ENCODE peak calls at places on chromosomes 3 and 15, in eight cellular contexts. One of them, this sample, is unnamed.

GRCh38 chr3:58055309-58055708 is 47.1 kb downstream of the FLNB start:
- DNase-seq in A549: no peak
- DNase-seq in HepG2: no peak
- DNase-seq in heart left ventricle: no peak
- DNase-seq in right lobe of liver: no peak
- DNase-seq in upper lobe of left lung: no peak
- DNase-seq in Peyer's patch: no peak
- DNase-seq in breast epithelium: no peak
- DNase-seq in this sample: no peak

GRCh38 chr3:61956236-61956635 is 394.9 kb downstream of the PTPRG start:
- DNase-seq in right lobe of liver: no peak
- DNase-seq in HepG2: no peak
- DNase-seq in A549: no peak
- DNase-seq in Peyer's patch: no peak
- DNase-seq in heart left ventricle: no peak
- DNase-seq in upper lobe of left lung: no peak
- DNase-seq in breast epithelium: no peak
- DNase-seq in this sample: no peak

GRCh38 chr3:17935217-17935616 is 192.8 kb upstream of the TBC1D5 start:
- DNase-seq in heart left ventricle: no peak
- DNase-seq in breast epithelium: no peak
- DNase-seq in right lobe of liver: no peak
- DNase-seq in HepG2: no peak
- DNase-seq in Peyer's patch: no peak
- DNase-seq in upper lobe of left lung: no peak
- DNase-seq in A549: no peak
- DNase-seq in this sample: no peak

GRCh38 chr15:25597576-25597975 is 158.8 kb upstream of the UBE3A start:
- DNase-seq in breast epithelium: no peak
- DNase-seq in A549: no peak
- DNase-seq in upper lobe of left lung: no peak
- DNase-seq in right lobe of liver: no peak
- DNase-seq in heart left ventricle: no peak
- DNase-seq in Peyer's patch: no peak
- DNase-seq in HepG2: no peak
- DNase-seq in this sample: no peak

GRCh38 chr3:41138601-41139000 is 60.7 kb upstream of the CTNNB1 start:
- DNase-seq in A549: no peak
- DNase-seq in HepG2: no peak
- DNase-seq in upper lobe of left lung: no peak
- DNase-seq in Peyer's patch: no peak
- DNase-seq in breast epithelium: no peak
- DNase-seq in heart left ventricle: no peak
- DNase-seq in right lobe of liver: no peak
- DNase-seq in this sample: no peak

GRCh38 chr15:31352283-31352880 is 25.7 kb downstream of the KLF13 start:
- DNase-seq in right lobe of liver: peak; percentile 65
- DNase-seq in breast epithelium: no peak
- DNase-seq in heart left ventricle: peak; percentile 82
- DNase-seq in Peyer's patch: peak; percentile 73
- DNase-seq in A549: no peak
- DNase-seq in HepG2: no peak
- DNase-seq in upper lobe of left lung: no peak
- DNase-seq in this sample: no peak

GRCh38 chr3:156161172-156161571 is 40.8 kb downstream of the KCNAB1 start:
- DNase-seq in breast epithelium: no peak
- DNase-seq in A549: no peak
- DNase-seq in upper lobe of left lung: no peak
- DNase-seq in heart left ventricle: no peak
- DNase-seq in Peyer's patch: no peak
- DNase-seq in HepG2: no peak
- DNase-seq in right lobe of liver: no peak
- DNase-seq in this sample: no peak

GRCh38 chr3:126523745-126524428 is at the start of gene CHST13:
- DNase-seq in heart left ventricle: peak; percentile 78
- DNase-seq in Peyer's patch: peak; percentile 79
- DNase-seq in HepG2: peak; percentile 87
- DNase-seq in A549: peak; percentile 35
- DNase-seq in right lobe of liver: peak; percentile 85
- DNase-seq in upper lobe of left lung: peak; percentile 92
- DNase-seq in breast epithelium: no peak
- DNase-seq in this sample: no peak

GRCh38 chr3:65277788-65278187 is 590.0 kb upstream of the ADAMTS9 start:
- DNase-seq in HepG2: no peak
- DNase-seq in A549: no peak
- DNase-seq in heart left ventricle: no peak
- DNase-seq in breast epithelium: no peak
- DNase-seq in upper lobe of left lung: no peak
- DNase-seq in Peyer's patch: no peak
- DNase-seq in right lobe of liver: no peak
- DNase-seq in this sample: no peak

GRCh38 chr15:67149859-67150824 is 84.7 kb downstream of the SMAD3 start:
- DNase-seq in breast epithelium: no peak
- DNase-seq in right lobe of liver: peak; percentile 79
- DNase-seq in heart left ventricle: peak; percentile 74
- DNase-seq in A549: peak; percentile 97
- DNase-seq in Peyer's patch: peak; percentile 79
- DNase-seq in HepG2: peak; percentile 94
- DNase-seq in upper lobe of left lung: no peak
- DNase-seq in this sample: peak; percentile 57
- TF ChIP-seq POLR2A in breast epithelium: no peak
- TF ChIP-seq POLR2A in right lobe of liver: peak; percentile 12
- TF ChIP-seq POLR2A in heart left ventricle: no peak
- TF ChIP-seq POLR2A in A549: no peak
- TF ChIP-seq POLR2A in Peyer's patch: no peak
- TF ChIP-seq POLR2A in HepG2: no peak
- TF ChIP-seq POLR2A in upper lobe of left lung: no peak
- TF ChIP-seq POLR2A in this sample: no peak

DNA sequence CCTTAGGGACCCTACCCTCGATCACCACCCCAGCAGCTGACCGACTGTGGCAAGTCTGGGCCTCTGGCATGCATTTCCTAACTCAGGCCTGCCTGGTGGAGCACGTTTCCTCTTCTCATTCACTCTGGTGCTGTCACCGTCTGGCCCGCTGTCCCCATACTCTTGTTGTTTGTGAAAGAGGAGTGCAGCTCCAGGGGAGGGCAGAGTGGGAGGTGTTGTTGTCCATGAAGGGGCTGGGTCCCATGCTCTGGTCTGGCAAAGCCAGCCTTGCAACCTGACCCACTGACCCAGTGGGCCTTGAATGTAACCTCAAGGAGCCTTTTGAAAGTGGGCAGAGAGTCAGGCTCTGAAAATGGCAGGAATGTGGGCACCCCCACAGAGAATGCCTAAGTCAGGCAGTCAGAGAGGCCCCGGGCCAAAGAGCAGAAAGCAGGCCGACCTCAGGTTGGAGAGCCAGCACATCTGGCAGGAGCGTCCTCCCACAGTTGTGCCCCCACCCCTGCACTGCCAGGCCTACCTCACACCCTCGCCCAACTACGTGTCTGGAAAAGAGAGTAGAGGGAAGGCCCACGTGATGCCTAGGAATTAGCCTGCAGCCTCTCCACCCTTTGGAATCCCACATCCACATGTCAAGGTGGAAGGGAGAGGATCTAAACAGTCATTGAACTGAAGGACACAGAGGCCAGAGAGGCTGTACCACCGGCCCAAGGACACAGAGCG is 10.9 kb downstream of the SEMA7A start:
- DNase-seq in upper lobe of left lung: no peak
- DNase-seq in heart left ventricle: no peak
- DNase-seq in right lobe of liver: no peak
- DNase-seq in A549: no peak
- DNase-seq in breast epithelium: peak; percentile 79
- DNase-seq in HepG2: peak; percentile 82
- DNase-seq in Peyer's patch: peak; percentile 58
- DNase-seq in this sample: peak; percentile 67
- TF ChIP-seq POLR2A in upper lobe of left lung: no peak
- TF ChIP-seq POLR2A in heart left ventricle: no peak
- TF ChIP-seq POLR2A in right lobe of liver: no peak
- TF ChIP-seq POLR2A in A549: no peak
- TF ChIP-seq POLR2A in breast epithelium: no peak
- TF ChIP-seq POLR2A in HepG2: no peak
- TF ChIP-seq POLR2A in Peyer's patch: no peak
- TF ChIP-seq POLR2A in this sample: no peak

GRCh38 chr15:29269485-29270168 is at the start of gene NSMCE3:
- DNase-seq in HepG2: peak; percentile 60
- DNase-seq in heart left ventricle: peak; percentile 96
- DNase-seq in breast epithelium: peak; percentile 81
- DNase-seq in A549: peak; percentile 75
- DNase-seq in upper lobe of left lung: peak; percentile 99
- DNase-seq in Peyer's patch: peak; percentile 96
- DNase-seq in right lobe of liver: peak; percentile 94
- DNase-seq in this sample: peak; percentile 86
- TF ChIP-seq POLR2A in HepG2: peak; percentile 39
- TF ChIP-seq POLR2A in heart left ventricle: peak; percentile 68
- TF ChIP-seq POLR2A in breast epithelium: peak; percentile 75
- TF ChIP-seq POLR2A in A549: peak; percentile 97
- TF ChIP-seq POLR2A in upper lobe of left lung: peak; percentile 93
- TF ChIP-seq POLR2A in Peyer's patch: peak; percentile 80
- TF ChIP-seq POLR2A in right lobe of liver: peak; percentile 85
- TF ChIP-seq POLR2A in this sample: peak; percentile 92

DNA sequence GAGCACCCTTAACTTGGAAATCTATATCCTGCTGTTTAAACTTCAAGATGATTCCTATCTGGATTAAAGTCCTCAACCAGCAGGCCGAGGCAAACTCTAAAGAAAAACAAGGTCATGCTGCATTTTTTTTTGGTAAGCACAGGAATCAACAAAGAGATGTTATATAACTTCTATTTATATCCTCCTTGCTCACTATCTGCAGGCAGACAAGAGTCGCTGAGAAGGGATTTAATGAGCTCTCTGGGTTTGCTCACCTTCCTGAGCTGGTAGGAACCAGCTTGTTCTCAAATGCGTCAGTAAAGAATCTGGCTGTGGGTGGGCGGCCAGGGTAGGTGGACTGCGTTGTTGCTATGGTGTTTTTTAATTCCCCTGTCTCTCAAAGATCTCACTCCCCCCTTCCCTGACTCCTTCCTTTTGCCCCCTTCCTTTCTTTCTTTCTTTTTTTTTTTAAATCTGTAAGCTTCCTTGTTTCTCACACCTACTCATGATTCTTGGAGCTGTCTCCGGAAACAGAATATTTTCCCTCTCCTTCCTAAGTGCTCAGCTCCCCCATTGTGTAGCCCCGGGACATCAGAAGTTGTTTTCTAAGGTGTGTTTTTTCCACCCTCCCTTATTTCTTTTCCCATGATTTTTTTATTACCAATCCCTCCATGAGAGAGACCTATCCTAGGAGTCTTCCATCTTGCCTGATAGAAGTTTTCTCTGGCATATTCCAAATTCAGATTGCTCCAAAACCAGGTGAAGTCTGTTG is 228.8 kb upstream of the BHLHE40 start:
- DNase-seq in upper lobe of left lung: no peak
- DNase-seq in heart left ventricle: no peak
- DNase-seq in A549: no peak
- DNase-seq in right lobe of liver: no peak
- DNase-seq in Peyer's patch: no peak
- DNase-seq in breast epithelium: no peak
- DNase-seq in HepG2: peak; percentile 25
- DNase-seq in this sample: no peak
- TF ChIP-seq POLR2A in upper lobe of left lung: no peak
- TF ChIP-seq POLR2A in heart left ventricle: no peak
- TF ChIP-seq POLR2A in A549: no peak
- TF ChIP-seq POLR2A in right lobe of liver: no peak
- TF ChIP-seq POLR2A in Peyer's patch: no peak
- TF ChIP-seq POLR2A in breast epithelium: no peak
- TF ChIP-seq POLR2A in HepG2: no peak
- TF ChIP-seq POLR2A in this sample: no peak

GRCh38 chr3:134359121-134360010 is 14.9 kb downstream of the AMOTL2 start:
- DNase-seq in Peyer's patch: peak; percentile 43
- DNase-seq in upper lobe of left lung: peak; percentile 59
- DNase-seq in A549: no peak
- DNase-seq in heart left ventricle: no peak
- DNase-seq in breast epithelium: no peak
- DNase-seq in right lobe of liver: no peak
- DNase-seq in HepG2: no peak
- DNase-seq in this sample: no peak
- TF ChIP-seq POLR2A in Peyer's patch: no peak
- TF ChIP-seq POLR2A in upper lobe of left lung: no peak
- TF ChIP-seq POLR2A in A549: no peak
- TF ChIP-seq POLR2A in heart left ventricle: no peak
- TF ChIP-seq POLR2A in breast epithelium: no peak
- TF ChIP-seq POLR2A in right lobe of liver: no peak
- TF ChIP-seq POLR2A in HepG2: no peak
- TF ChIP-seq POLR2A in this sample: no peak

GRCh38 chr3:187072582-187072981 is 66.7 kb downstream of the RPL39L start:
- DNase-seq in A549: no peak
- DNase-seq in upper lobe of left lung: no peak
- DNase-seq in breast epithelium: no peak
- DNase-seq in right lobe of liver: no peak
- DNase-seq in HepG2: no peak
- DNase-seq in heart left ventricle: no peak
- DNase-seq in Peyer's patch: peak; percentile 68
- DNase-seq in this sample: no peak
- TF ChIP-seq POLR2A in A549: no peak
- TF ChIP-seq POLR2A in upper lobe of left lung: no peak
- TF ChIP-seq POLR2A in breast epithelium: no peak
- TF ChIP-seq POLR2A in right lobe of liver: no peak
- TF ChIP-seq POLR2A in HepG2: no peak
- TF ChIP-seq POLR2A in heart left ventricle: no peak
- TF ChIP-seq POLR2A in Peyer's patch: no peak
- TF ChIP-seq POLR2A in this sample: no peak